ENCODE peak calls at places on chromosomes 7 and 10, in six cellular contexts. K is A549, E is ovary, L is prostate gland, Q is heart left ventricle, V is esophagus muscularis mucosa. N is an unnamed sample.

GRCh38 chr7:108875139-108875538 is 305.5 kb downstream of the DNAJB9 start:
- DNase-seq in K (no peak), E (no peak), L (no peak), Q (no peak), V (no peak), N (no peak)

GRCh38 chr10:112963835-112964234 is 13.8 kb downstream of the TCF7L2 start:
- DNase-seq in K (no peak), E (no peak), L (no peak), Q (no peak), V (no peak), N (no peak)

GRCh38 chr7:79159040-79159664 is 294.3 kb downstream of the MAGI2 start:
- DNase-seq in K (no peak), E (no peak), L (no peak), Q (no peak), V (no peak), N (no peak)

GRCh38 chr7:17646181-17646956 is 293.9 kb downstream of the SNX13 start:
- DNase-seq in K (no peak), E (no peak), L (no peak), Q (no peak), V (no peak), N (no peak)

GRCh38 chr10:112969542-112969941 is 19.5 kb downstream of the TCF7L2 start:
- DNase-seq in K (no peak), E (no peak), L (no peak), Q (no peak), V (no peak), N (no peak)

GRCh38 chr10:127612-128432 is 7.4 kb upstream of the ZMYND11 start:
- DNase-seq in K (no peak), E (no peak), L (no peak), Q (no peak), V (no peak), N (no peak)

GRCh38 chr10:114064151-114065045 is 20.7 kb downstream of the ADRB1 start:
- DNase-seq in K (no peak), E (no peak), L (no peak), Q (peak; percentile 73), V (no peak), N (no peak)

GRCh38 chr10:51527806-51528205 is 171.6 kb downstream of the CSTF2T start:
- DNase-seq in K (no peak), E (no peak), L (no peak), Q (no peak), V (no peak), N (no peak)

GRCh38 chr10:63260103-63260859 is 127.2 kb downstream of the NRBF2 start:
- DNase-seq in K (no peak), E (no peak), L (no peak), Q (no peak), V (no peak), N (no peak)

GRCh38 chr7:53541467-53541866 is 506.0 kb downstream of the POM121L12 start:
- DNase-seq in K (no peak), E (no peak), L (no peak), Q (no peak), V (no peak), N (no peak)

GRCh38 chr7:18201349-18201748 is 173.7 kb upstream of the PRPS1L1 start:
- DNase-seq in K (no peak), E (no peak), L (no peak), Q (peak; percentile 32), V (no peak), N (no peak)

GRCh38 chr7:30751696-30752273 is at the start of gene INMT:
- DNase-seq in K (no peak), E (no peak), L (peak; percentile 13), Q (peak; percentile 51), V (no peak), N (no peak)

GRCh38 chr10:14186245-14186644 is 144.5 kb downstream of the FRMD4A start:
- DNase-seq in K (no peak), E (no peak), L (no peak), Q (no peak), V (no peak), N (no peak)

GRCh38 chr7:44847509-44847919 is 373 bp downstream of the H2AZ2 start:
- DNase-seq in K (peak; percentile 94), E (peak; percentile 86), L (peak; percentile 86), Q (peak; percentile 89), V (peak; percentile 97), N (peak; percentile 97)
- TF ChIP-seq POLR2A in K (no peak), E (no peak), L (no peak), Q (no peak), V (no peak), N (no peak)

GRCh38 chr7:141511370-141512335 is 39.6 kb upstream of the AGK start:
- DNase-seq in K (no peak), E (no peak), L (peak; percentile 11), Q (no peak), V (no peak), N (no peak)
- H3K4me3 ChIP-seq in K (no peak overlapping the region), E (no peak overlapping the region), L (peak overlapping the region; percentile 27), Q (peak overlapping the region; percentile 39), V (peak overlapping the region; percentile 5), N (no peak overlapping the region)

GRCh38 chr10:74151057-74151878 is at the start of gene ADK:
- DNase-seq in K (peak; percentile 99), E (peak; percentile 100), L (peak; percentile 99), Q (peak; percentile 100), V (peak; percentile 100), N (peak; percentile 100)
- TF ChIP-seq POLR2A in K (peak; percentile 73), E (peak; percentile 44), L (peak; percentile 80), Q (peak; percentile 67), V (peak; percentile 66), N (no peak)

GRCh38 chr7:74418076-74418475 is 35.6 kb upstream of the GTF2IRD1 start:
- DNase-seq in K (no peak), E (no peak), L (no peak), Q (no peak), V (no peak), N (no peak)

GRCh38 chr7:74420006-74420405 is 33.7 kb upstream of the GTF2IRD1 start:
- DNase-seq in K (no peak), E (no peak), L (no peak), Q (no peak), V (no peak), N (no peak)

GRCh38 chr7:74418538-74418937 is 35.2 kb upstream of the GTF2IRD1 start:
- DNase-seq in K (no peak), E (no peak), L (no peak), Q (no peak), V (no peak), N (no peak)

GRCh38 chr7:74412603-74413002 is 41.1 kb upstream of the GTF2IRD1 start:
- DNase-seq in K (no peak), E (no peak), L (no peak), Q (no peak), V (no peak), N (no peak)

GRCh38 chr7:74417419-74417971 is 36.2 kb upstream of the GTF2IRD1 start:
- DNase-seq in K (peak; percentile 95), E (peak; percentile 61), L (peak; percentile 46), Q (peak; percentile 59), V (no peak), N (peak; percentile 93)
- H3K4me3 ChIP-seq in K (no peak overlapping the region), E (no peak overlapping the region), L (no peak overlapping the region), Q (no peak overlapping the region), V (no peak overlapping the region), N (no peak overlapping the region)

GRCh38 chr7:142111509-142111908 is at the start of gene MGAM2:
- DNase-seq in K (no peak), E (no peak), L (no peak), Q (no peak), V (peak; percentile 42), N (no peak)
- TF ChIP-seq POLR2A in K (no peak), E (no peak), L (no peak), Q (no peak), V (no peak), N (no peak)

DNA sequence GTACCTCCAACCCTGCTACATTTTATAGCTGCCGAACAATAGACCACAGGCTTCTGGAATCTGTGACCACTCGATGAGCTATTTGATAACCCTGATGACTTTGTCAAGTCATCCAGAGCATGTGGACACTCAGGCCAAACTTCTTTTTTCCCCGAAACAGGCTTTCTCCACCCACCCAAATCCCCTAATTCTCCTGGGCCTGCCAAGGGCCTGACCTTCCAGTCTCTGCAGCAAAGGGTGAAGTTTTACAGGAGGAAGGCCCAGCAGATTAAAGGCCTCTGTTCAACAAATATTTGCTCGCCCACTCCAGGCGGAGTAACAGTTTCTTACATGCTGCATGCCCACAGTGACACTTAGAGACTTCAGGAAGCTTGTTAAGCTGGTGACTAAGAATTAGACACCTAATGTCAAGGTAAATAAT is 2.0 kb downstream of the JCAD start:
- DNase-seq in K (peak; percentile 18), E (no peak), L (no peak), Q (no peak), V (no peak), N (no peak)
- H3K4me3 ChIP-seq in K (peak overlapping the region; percentile 93), E (peak overlapping the region; percentile 10), L (no peak overlapping the region), Q (peak overlapping the region; percentile 82), V (peak overlapping the region; percentile 75), N (no peak overlapping the region)

DNA sequence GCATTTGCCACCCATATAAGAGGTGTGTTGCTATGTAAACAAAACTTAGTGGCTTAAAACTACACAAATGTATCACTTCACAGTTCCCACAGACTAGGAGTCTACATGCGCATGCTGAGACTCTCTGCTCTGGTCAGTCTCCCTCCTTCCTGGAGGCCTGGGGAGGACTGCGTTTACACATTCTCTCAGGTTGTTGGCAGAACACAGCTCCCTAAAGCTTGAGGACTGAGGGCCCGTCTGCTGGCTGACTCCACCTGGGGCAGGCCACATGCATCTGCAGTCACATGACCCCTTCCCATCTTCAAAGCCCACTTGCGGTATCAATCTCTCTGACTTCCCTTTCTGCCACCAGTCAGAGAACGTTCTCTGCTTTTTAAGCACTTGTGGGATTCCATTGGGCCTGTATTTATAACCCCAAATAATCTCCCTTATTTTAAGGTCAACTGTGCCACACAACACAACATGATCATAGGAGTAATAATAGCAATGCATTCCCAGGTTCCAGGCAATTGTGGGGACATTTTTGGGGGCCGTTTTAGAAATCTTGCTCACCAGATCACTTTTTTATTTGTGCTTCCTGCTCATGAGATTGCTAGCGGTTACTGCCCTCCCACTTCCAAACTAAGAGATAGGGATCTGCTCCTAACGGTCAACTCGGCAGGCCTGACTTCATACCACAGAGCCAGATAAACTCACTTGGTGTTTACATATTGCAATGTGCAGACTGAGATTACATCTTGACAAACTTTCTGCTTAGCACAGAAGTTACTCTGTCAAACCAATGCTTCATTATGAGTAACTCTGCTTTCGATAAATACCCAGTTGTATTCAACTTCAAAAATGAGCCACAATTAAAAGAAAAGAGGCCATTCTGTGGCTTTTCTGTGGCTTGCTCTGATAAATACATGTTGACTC is 96.3 kb downstream of the ALOX5 start:
- DNase-seq in K (no peak), E (no peak), L (peak; percentile 46), Q (no peak), V (peak; percentile 90), N (no peak)
- TF ChIP-seq POLR2A in K (no peak), E (no peak), L (no peak), Q (no peak), V (no peak), N (no peak)